ENCODE peak calls at places on chromosomes 3 and 15, in nine cellular contexts. One of them, this sample, is unnamed.

GRCh38 chr15:45168286-45168685 is 19.5 kb downstream of the SHF start:
- DNase-seq in spleen: no peak
- DNase-seq in stomach: no peak
- DNase-seq in GM12892: no peak
- DNase-seq in sigmoid colon: no peak
- DNase-seq in K562: no peak
- DNase-seq in esophagus muscularis mucosa: no peak
- DNase-seq in transverse colon: no peak
- DNase-seq in prostate gland: no peak
- DNase-seq in this sample: no peak

GRCh38 chr3:96294143-96294542 is 520.3 kb upstream of the EPHA6 start:
- DNase-seq in spleen: no peak
- DNase-seq in stomach: no peak
- DNase-seq in GM12892: no peak
- DNase-seq in sigmoid colon: no peak
- DNase-seq in K562: no peak
- DNase-seq in esophagus muscularis mucosa: no peak
- DNase-seq in transverse colon: no peak
- DNase-seq in prostate gland: no peak
- DNase-seq in this sample: no peak

GRCh38 chr3:54960066-54960465 is 32.2 kb upstream of the LRTM1 start:
- DNase-seq in spleen: no peak
- DNase-seq in stomach: no peak
- DNase-seq in GM12892: no peak
- DNase-seq in sigmoid colon: no peak
- DNase-seq in K562: no peak
- DNase-seq in esophagus muscularis mucosa: no peak
- DNase-seq in transverse colon: no peak
- DNase-seq in prostate gland: no peak
- DNase-seq in this sample: no peak

GRCh38 chr3:12994357-12994606 is 78.9 kb downstream of the IQSEC1 start:
- DNase-seq in spleen: peak; percentile 92
- DNase-seq in stomach: peak; percentile 58
- DNase-seq in GM12892: peak; percentile 56
- DNase-seq in sigmoid colon: peak; percentile 83
- DNase-seq in K562: no peak
- DNase-seq in esophagus muscularis mucosa: no peak
- DNase-seq in transverse colon: peak; percentile 71
- DNase-seq in prostate gland: peak; percentile 37
- DNase-seq in this sample: peak; percentile 22

GRCh38 chr3:195102609-195103467 is 168.1 kb downstream of the XXYLT1 start:
- DNase-seq in spleen: peak; percentile 56
- DNase-seq in stomach: no peak
- DNase-seq in GM12892: no peak
- DNase-seq in sigmoid colon: peak; percentile 55
- DNase-seq in K562: no peak
- DNase-seq in esophagus muscularis mucosa: no peak
- DNase-seq in transverse colon: peak; percentile 55
- DNase-seq in prostate gland: peak; percentile 85
- DNase-seq in this sample: peak; percentile 98

GRCh38 chr3:50600841-50601591 is 10.6 kb downstream of the CISH start:
- DNase-seq in spleen: peak; percentile 96
- DNase-seq in stomach: peak; percentile 97
- DNase-seq in GM12892: no peak
- DNase-seq in sigmoid colon: peak; percentile 99
- DNase-seq in K562: peak; percentile 66
- DNase-seq in esophagus muscularis mucosa: peak; percentile 99
- DNase-seq in transverse colon: peak; percentile 95
- DNase-seq in prostate gland: peak; percentile 96
- DNase-seq in this sample: peak; percentile 87

GRCh38 chr3:126509565-126510322 is 7.8 kb downstream of the UROC1 start:
- DNase-seq in spleen: peak; percentile 53
- DNase-seq in stomach: no peak
- DNase-seq in GM12892: no peak
- DNase-seq in sigmoid colon: peak; percentile 57
- DNase-seq in K562: no peak
- DNase-seq in esophagus muscularis mucosa: no peak
- DNase-seq in transverse colon: no peak
- DNase-seq in prostate gland: no peak
- DNase-seq in this sample: no peak

GRCh38 chr3:98961161-98962155 is 60.0 kb upstream of the DCBLD2 start:
- DNase-seq in spleen: no peak
- DNase-seq in stomach: no peak
- DNase-seq in GM12892: no peak
- DNase-seq in sigmoid colon: no peak
- DNase-seq in K562: no peak
- DNase-seq in esophagus muscularis mucosa: no peak
- DNase-seq in transverse colon: no peak
- DNase-seq in prostate gland: no peak
- DNase-seq in this sample: peak; percentile 32

GRCh38 chr15:27935328-27935727 is 163.8 kb downstream of the OCA2 start:
- DNase-seq in spleen: no peak
- DNase-seq in stomach: no peak
- DNase-seq in GM12892: no peak
- DNase-seq in sigmoid colon: no peak
- DNase-seq in K562: no peak
- DNase-seq in esophagus muscularis mucosa: no peak
- DNase-seq in transverse colon: no peak
- DNase-seq in prostate gland: no peak
- DNase-seq in this sample: no peak

GRCh38 chr3:47406762-47407149 is 25.9 kb downstream of the PTPN23 start:
- DNase-seq in spleen: peak; percentile 72
- DNase-seq in stomach: no peak
- DNase-seq in GM12892: no peak
- DNase-seq in sigmoid colon: peak; percentile 65
- DNase-seq in K562: no peak
- DNase-seq in esophagus muscularis mucosa: no peak
- DNase-seq in transverse colon: no peak
- DNase-seq in prostate gland: no peak
- DNase-seq in this sample: no peak
- TF ChIP-seq POLR2AphosphoS5 in spleen: peak; percentile 32
- TF ChIP-seq POLR2AphosphoS5 in stomach: no peak
- TF ChIP-seq POLR2AphosphoS5 in GM12892: no peak
- TF ChIP-seq POLR2AphosphoS5 in sigmoid colon: no peak
- TF ChIP-seq POLR2AphosphoS5 in K562: no peak
- TF ChIP-seq POLR2AphosphoS5 in esophagus muscularis mucosa: no peak
- TF ChIP-seq POLR2AphosphoS5 in transverse colon: no peak
- TF ChIP-seq POLR2AphosphoS5 in prostate gland: no peak
- TF ChIP-seq POLR2AphosphoS5 in this sample: no peak

DNA sequence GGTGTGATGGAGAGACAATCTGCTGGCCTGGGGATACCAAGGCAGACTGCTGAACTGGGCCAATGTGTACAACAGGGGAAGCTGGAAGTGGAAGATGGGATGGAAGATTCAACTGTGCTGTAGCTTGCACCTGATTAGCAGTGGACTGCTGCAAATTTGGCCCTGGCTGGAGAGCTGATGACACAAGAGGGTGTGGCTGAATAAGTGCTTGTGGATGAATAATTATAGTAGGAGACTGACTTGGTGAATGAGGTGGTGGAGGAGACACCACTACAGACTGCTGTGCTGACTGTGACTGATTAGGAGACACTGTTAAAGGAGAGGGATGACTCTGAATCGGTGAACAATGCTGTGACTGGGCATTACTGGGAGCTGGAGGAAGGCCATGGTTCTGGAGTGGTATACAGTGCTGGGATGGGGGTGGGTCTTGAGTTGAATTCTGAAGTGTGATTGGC is 52.5 kb downstream of the PHC3 start:
- DNase-seq in spleen: no peak
- DNase-seq in stomach: no peak
- DNase-seq in GM12892: no peak
- DNase-seq in sigmoid colon: no peak
- DNase-seq in K562: no peak
- DNase-seq in esophagus muscularis mucosa: no peak
- DNase-seq in transverse colon: no peak
- DNase-seq in prostate gland: no peak
- DNase-seq in this sample: no peak
- TF ChIP-seq POLR2AphosphoS5 in spleen: no peak
- TF ChIP-seq POLR2AphosphoS5 in stomach: no peak
- TF ChIP-seq POLR2AphosphoS5 in GM12892: no peak
- TF ChIP-seq POLR2AphosphoS5 in sigmoid colon: no peak
- TF ChIP-seq POLR2AphosphoS5 in K562: no peak
- TF ChIP-seq POLR2AphosphoS5 in esophagus muscularis mucosa: no peak
- TF ChIP-seq POLR2AphosphoS5 in transverse colon: no peak
- TF ChIP-seq POLR2AphosphoS5 in prostate gland: no peak
- TF ChIP-seq POLR2AphosphoS5 in this sample: no peak

GRCh38 chr3:64814360-64814759 is 126.6 kb upstream of the ADAMTS9 start:
- DNase-seq in spleen: no peak
- DNase-seq in stomach: no peak
- DNase-seq in GM12892: no peak
- DNase-seq in sigmoid colon: no peak
- DNase-seq in K562: no peak
- DNase-seq in esophagus muscularis mucosa: no peak
- DNase-seq in transverse colon: no peak
- DNase-seq in prostate gland: peak; percentile 62
- DNase-seq in this sample: no peak

GRCh38 chr3:64818196-64818595 is 130.4 kb upstream of the ADAMTS9 start:
- DNase-seq in spleen: no peak
- DNase-seq in stomach: no peak
- DNase-seq in GM12892: no peak
- DNase-seq in sigmoid colon: no peak
- DNase-seq in K562: no peak
- DNase-seq in esophagus muscularis mucosa: no peak
- DNase-seq in transverse colon: no peak
- DNase-seq in prostate gland: no peak
- DNase-seq in this sample: peak; percentile 17

GRCh38 chr3:64815691-64816225 is 128.0 kb upstream of the ADAMTS9 start:
- DNase-seq in spleen: no peak
- DNase-seq in stomach: no peak
- DNase-seq in GM12892: no peak
- DNase-seq in sigmoid colon: no peak
- DNase-seq in K562: no peak
- DNase-seq in esophagus muscularis mucosa: no peak
- DNase-seq in transverse colon: no peak
- DNase-seq in prostate gland: no peak
- DNase-seq in this sample: no peak

GRCh38 chr3:64815195-64815627 is 127.4 kb upstream of the ADAMTS9 start:
- DNase-seq in spleen: no peak
- DNase-seq in stomach: no peak
- DNase-seq in GM12892: no peak
- DNase-seq in sigmoid colon: no peak
- DNase-seq in K562: no peak
- DNase-seq in esophagus muscularis mucosa: no peak
- DNase-seq in transverse colon: no peak
- DNase-seq in prostate gland: no peak
- DNase-seq in this sample: no peak
- TF ChIP-seq POLR2AphosphoS5 in spleen: no peak
- TF ChIP-seq POLR2AphosphoS5 in stomach: peak; percentile 17
- TF ChIP-seq POLR2AphosphoS5 in GM12892: no peak
- TF ChIP-seq POLR2AphosphoS5 in sigmoid colon: peak; percentile 44
- TF ChIP-seq POLR2AphosphoS5 in K562: no peak
- TF ChIP-seq POLR2AphosphoS5 in esophagus muscularis mucosa: peak; percentile 36
- TF ChIP-seq POLR2AphosphoS5 in transverse colon: peak; percentile 59
- TF ChIP-seq POLR2AphosphoS5 in prostate gland: no peak
- TF ChIP-seq POLR2AphosphoS5 in this sample: no peak

GRCh38 chr15:59313703-59314332 is 58.9 kb downstream of the MYO1E start:
- DNase-seq in spleen: no peak
- DNase-seq in stomach: peak; percentile 94
- DNase-seq in GM12892: no peak
- DNase-seq in sigmoid colon: peak; percentile 80
- DNase-seq in K562: no peak
- DNase-seq in esophagus muscularis mucosa: no peak
- DNase-seq in transverse colon: peak; percentile 93
- DNase-seq in prostate gland: peak; percentile 94
- DNase-seq in this sample: no peak
- TF ChIP-seq POLR2AphosphoS5 in spleen: no peak
- TF ChIP-seq POLR2AphosphoS5 in stomach: peak; percentile 62
- TF ChIP-seq POLR2AphosphoS5 in GM12892: no peak
- TF ChIP-seq POLR2AphosphoS5 in sigmoid colon: peak; percentile 63
- TF ChIP-seq POLR2AphosphoS5 in K562: no peak
- TF ChIP-seq POLR2AphosphoS5 in esophagus muscularis mucosa: peak; percentile 80
- TF ChIP-seq POLR2AphosphoS5 in transverse colon: peak; percentile 39
- TF ChIP-seq POLR2AphosphoS5 in prostate gland: peak; percentile 92
- TF ChIP-seq POLR2AphosphoS5 in this sample: no peak

GRCh38 chr15:40878785-40879184 is 4.8 kb upstream of the RHOV start:
- DNase-seq in spleen: no peak
- DNase-seq in stomach: no peak
- DNase-seq in GM12892: no peak
- DNase-seq in sigmoid colon: no peak
- DNase-seq in K562: peak; percentile 43
- DNase-seq in esophagus muscularis mucosa: no peak
- DNase-seq in transverse colon: no peak
- DNase-seq in prostate gland: no peak
- DNase-seq in this sample: no peak

GRCh38 chr15:40877691-40878090 is 3.7 kb upstream of the RHOV start:
- DNase-seq in spleen: no peak
- DNase-seq in stomach: no peak
- DNase-seq in GM12892: no peak
- DNase-seq in sigmoid colon: no peak
- DNase-seq in K562: no peak
- DNase-seq in esophagus muscularis mucosa: no peak
- DNase-seq in transverse colon: no peak
- DNase-seq in prostate gland: no peak
- DNase-seq in this sample: no peak

GRCh38 chr15:40875996-40876740 is 2.1 kb upstream of the RHOV start:
- DNase-seq in spleen: no peak
- DNase-seq in stomach: no peak
- DNase-seq in GM12892: no peak
- DNase-seq in sigmoid colon: no peak
- DNase-seq in K562: no peak
- DNase-seq in esophagus muscularis mucosa: no peak
- DNase-seq in transverse colon: no peak
- DNase-seq in prostate gland: no peak
- DNase-seq in this sample: no peak

GRCh38 chr15:40879609-40880008 is 5.6 kb upstream of the RHOV start:
- DNase-seq in spleen: no peak
- DNase-seq in stomach: no peak
- DNase-seq in GM12892: no peak
- DNase-seq in sigmoid colon: no peak
- DNase-seq in K562: no peak
- DNase-seq in esophagus muscularis mucosa: no peak
- DNase-seq in transverse colon: peak; percentile 69
- DNase-seq in prostate gland: no peak
- DNase-seq in this sample: no peak

DNA sequence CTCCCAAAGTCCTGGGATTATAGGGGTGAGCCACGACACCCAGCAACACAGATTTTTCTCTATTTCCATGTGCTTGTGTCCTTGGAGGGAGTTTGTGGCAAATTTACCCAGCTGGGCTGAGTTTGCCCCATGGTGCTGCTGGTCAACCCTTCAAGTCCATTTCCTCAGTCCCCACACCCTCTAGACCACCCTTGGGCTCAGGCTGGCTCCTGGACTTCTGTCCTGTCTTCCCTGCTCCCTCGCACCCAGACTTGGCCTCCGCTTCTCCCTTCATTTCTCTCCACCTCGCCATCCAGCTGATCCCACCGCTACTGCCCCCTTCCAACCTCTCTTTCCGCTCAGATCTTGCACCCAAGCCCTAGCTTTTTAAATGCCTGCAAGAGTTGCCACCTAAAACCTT is 7.3 kb upstream of the RHOV start:
- DNase-seq in spleen: no peak
- DNase-seq in stomach: no peak
- DNase-seq in GM12892: no peak
- DNase-seq in sigmoid colon: no peak
- DNase-seq in K562: no peak
- DNase-seq in esophagus muscularis mucosa: no peak
- DNase-seq in transverse colon: no peak
- DNase-seq in prostate gland: no peak
- DNase-seq in this sample: no peak
- TF ChIP-seq POLR2AphosphoS5 in spleen: no peak
- TF ChIP-seq POLR2AphosphoS5 in stomach: no peak
- TF ChIP-seq POLR2AphosphoS5 in GM12892: no peak
- TF ChIP-seq POLR2AphosphoS5 in sigmoid colon: no peak
- TF ChIP-seq POLR2AphosphoS5 in K562: no peak
- TF ChIP-seq POLR2AphosphoS5 in esophagus muscularis mucosa: no peak
- TF ChIP-seq POLR2AphosphoS5 in transverse colon: no peak
- TF ChIP-seq POLR2AphosphoS5 in prostate gland: no peak
- TF ChIP-seq POLR2AphosphoS5 in this sample: no peak